ENCODE peak calls at places on chromosome 16, in four cellular contexts. E is esophagus squamous epithelium, G is Peyer's patch, F is heart left ventricle. W is an unnamed sample.

GRCh38 chr16:3101841-3102470 is 2.9 kb upstream of the ZSCAN10 start:
- DNase-seq in E (no peak), G (no peak), F (no peak), W (peak)

GRCh38 chr16:12423151-12423550 is 380.5 kb downstream of the CPPED1 start:
- DNase-seq in E (no peak), G (no peak), F (no peak), W (no peak)

GRCh38 chr16:83878838-83879237 is 20.1 kb upstream of the MLYCD start:
- DNase-seq in E (no peak), G (no peak), F (no peak), W (peak)

GRCh38 chr16:81937305-81938038 is 73.8 kb downstream of the SDR42E1 start:
- DNase-seq in E (no peak), G (no peak), F (no peak), W (no peak)

GRCh38 chr16:78240459-78241222 is 141.2 kb downstream of the WWOX start:
- DNase-seq in E (no peak), G (no peak), F (no peak), W (no peak)

GRCh38 chr16:49594706-49595534 is 221.3 kb downstream of the C16orf78 start:
- DNase-seq in E (no peak), G (no peak), F (no peak), W (no peak)

GRCh38 chr16:83990492-83990891 is 22.4 kb downstream of the NECAB2 start:
- DNase-seq in E (no peak), G (no peak), F (peak), W (no peak)

GRCh38 chr16:10961231-10961630 is 16.9 kb downstream of the CLEC16A start:
- DNase-seq in E (no peak), G (no peak), F (no peak), W (peak)

GRCh38 chr16:57985204-57986121 is 14.5 kb upstream of the CNGB1 start:
- DNase-seq in E (no peak), G (no peak), F (peak), W (no peak)

GRCh38 chr16:72066747-72067146 is 3.7 kb downstream of the HPR start:
- DNase-seq in E (no peak), G (no peak), F (no peak), W (peak)

GRCh38 chr16:28873543-28874201 is 4.6 kb upstream of the ATP2A1 start:
- DNase-seq in E (no peak), G (peak), F (no peak), W (peak)

GRCh38 chr16:87363771-87364476 is 19.7 kb downstream of the FBXO31 start:
- DNase-seq in E (no peak), G (no peak), F (peak), W (no peak)

GRCh38 chr16:86044881-86045600 is 146.1 kb downstream of the IRF8 start:
- DNase-seq in E (no peak), G (peak), F (no peak), W (no peak)

GRCh38 chr16:66103245-66103644 is 263.2 kb upstream of the CDH5 start:
- DNase-seq in E (no peak), G (no peak), F (no peak), W (no peak)

GRCh38 chr16:20821682-20822081 is 15.4 kb downstream of the REXO5 start:
- DNase-seq in E (no peak), G (no peak), F (no peak), W (no peak)

GRCh38 chr16:80319181-80319580 is 221.6 kb upstream of the DYNLRB2 start:
- DNase-seq in E (no peak), G (no peak), F (no peak), W (no peak)

GRCh38 chr16:56970934-56971767 is 9.4 kb downstream of the CETP start:
- DNase-seq in E (no peak), G (peak), F (no peak), W (no peak)

GRCh38 chr16:13926507-13926906 is 6.6 kb downstream of the ERCC4 start:
- DNase-seq in E (no peak), G (no peak), F (no peak), W (no peak)

GRCh38 chr16:51440096-51440495 is 289.0 kb upstream of the SALL1 start:
- DNase-seq in E (no peak), G (no peak), F (no peak), W (no peak)

GRCh38 chr16:1779741-1780676 is 2.4 kb downstream of the SPSB3 start:
- DNase-seq in E (no peak), G (no peak), F (peak), W (no peak)
- TF ChIP-seq POLR2A in E (no peak), G (no peak), F (no peak), W (peak)

GRCh38 chr16:23562505-23562904 is 5.0 kb downstream of the UBFD1 start:
- DNase-seq in E (no peak), G (no peak), F (no peak), W (no peak)

GRCh38 chr16:23561586-23561985 is 4.1 kb downstream of the UBFD1 start:
- DNase-seq in E (no peak), G (no peak), F (no peak), W (no peak)

GRCh38 chr16:23554536-23554935 is 2.6 kb downstream of the EARS2 start:
- DNase-seq in E (no peak), G (no peak), F (no peak), W (no peak)

GRCh38 chr16:23556881-23557778 is at the start of the genes EARS2 and UBFD1:
- DNase-seq in E (peak), G (peak), F (peak), W (peak)

DNA sequence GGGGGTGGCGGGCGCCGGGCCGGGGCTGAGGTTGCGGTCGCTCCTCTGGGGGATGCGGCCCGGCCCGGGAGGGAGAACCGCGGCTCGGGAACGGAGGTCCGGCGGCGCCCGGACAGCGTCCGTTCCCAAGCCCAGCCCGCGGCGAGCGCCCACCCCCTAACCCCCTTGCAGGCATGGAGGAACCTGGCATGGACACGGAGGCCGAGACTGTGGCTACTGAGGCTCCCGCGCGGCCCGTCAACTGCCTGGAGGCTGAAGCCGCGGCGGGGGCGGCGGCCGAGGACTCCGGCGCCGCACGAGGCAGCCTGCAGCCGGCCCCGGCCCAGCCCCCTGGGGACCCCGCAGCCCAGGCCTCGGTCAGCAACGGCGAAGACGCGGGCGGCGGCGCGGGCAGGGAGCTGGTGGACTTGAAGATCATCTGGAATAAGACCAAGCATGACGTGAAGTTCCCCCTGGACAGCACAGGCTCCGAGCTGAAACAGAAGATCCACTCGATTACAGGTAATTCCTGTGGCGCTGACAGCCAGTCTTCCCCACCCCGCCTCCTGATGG is 328 bp downstream of the UBFD1 start:
- DNase-seq in E (no peak), G (no peak), F (no peak), W (peak)
- TF ChIP-seq POLR2A in E (no peak), G (no peak), F (no peak), W (no peak)

DNA sequence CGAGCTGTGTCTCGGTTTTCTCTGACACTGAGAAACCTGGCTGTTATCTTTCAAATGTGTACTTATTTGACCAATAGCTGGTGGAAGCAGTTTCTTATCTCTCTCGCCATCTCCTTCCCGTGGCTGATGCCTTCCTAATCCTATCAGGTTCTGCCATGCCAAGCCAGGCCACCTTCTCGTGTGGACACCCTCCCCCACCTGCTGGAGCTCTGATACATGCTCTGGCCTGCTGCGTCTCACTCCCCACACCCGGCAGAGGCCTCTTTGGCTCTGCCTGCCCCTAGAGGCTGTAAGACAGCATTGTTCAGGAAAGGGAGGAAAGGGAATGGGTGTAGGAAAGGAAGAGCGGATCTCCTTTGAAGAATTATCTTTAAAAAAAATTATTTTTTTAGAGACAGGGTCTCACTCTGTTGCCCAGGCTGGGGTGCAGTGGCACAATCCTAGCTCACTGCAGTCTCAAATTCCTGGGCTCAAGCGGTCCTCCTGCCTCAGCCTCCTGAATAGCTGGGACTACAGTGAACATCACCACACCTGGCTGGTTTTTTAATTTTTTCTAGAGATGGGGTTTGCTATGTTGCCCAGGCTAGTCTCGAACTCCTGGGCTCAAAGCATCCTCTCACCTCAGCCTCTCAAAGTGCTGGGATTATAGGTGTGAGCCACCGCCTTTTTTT is 7.5 kb upstream of the ARMC5 start:
- DNase-seq in E (no peak), G (peak), F (no peak), W (no peak)
- TF ChIP-seq POLR2A in E (no peak), G (no peak), F (no peak), W (no peak)

DNA sequence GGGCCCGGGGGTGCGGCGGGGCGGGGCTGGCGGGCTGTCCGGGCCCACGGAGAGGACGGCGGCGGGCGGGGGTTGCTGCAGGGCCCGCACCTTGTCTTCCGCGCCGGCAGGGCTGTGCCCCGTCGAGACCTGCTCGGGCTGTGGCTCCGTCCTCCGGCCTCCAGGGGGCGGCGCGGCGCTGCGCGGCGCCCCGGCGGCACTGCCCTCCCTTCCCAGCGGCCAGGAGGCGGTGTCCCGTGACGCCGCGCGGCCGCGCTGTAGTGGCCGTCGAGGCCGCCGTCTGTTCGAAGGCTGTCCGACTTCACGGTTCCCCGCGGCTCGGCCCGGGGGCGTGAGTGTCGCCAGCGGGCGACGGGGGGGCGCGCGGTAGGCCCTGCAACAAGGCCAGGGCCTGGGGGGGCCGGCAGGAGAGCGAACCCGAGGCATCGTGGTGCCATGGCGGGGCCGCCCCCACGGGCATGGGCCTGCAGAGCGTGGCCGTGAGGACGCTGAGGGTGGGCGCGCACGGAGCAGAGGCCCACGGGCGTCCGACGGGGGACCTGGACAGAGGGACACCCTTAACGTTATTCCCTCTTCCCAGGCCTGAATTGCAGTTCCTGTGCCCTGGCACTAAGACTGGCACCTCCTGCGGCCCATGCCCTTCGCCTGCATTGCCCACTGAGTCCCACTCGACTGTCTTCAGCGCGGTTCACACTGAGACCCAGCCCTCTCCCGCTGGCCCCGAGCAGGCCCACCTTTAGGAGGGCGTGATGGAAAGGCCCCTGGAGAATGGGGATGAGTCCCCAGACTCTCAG is at the start of gene PLEKHG4:
- DNase-seq in E (no peak), G (peak), F (peak), W (peak)
- TF ChIP-seq POLR2A in E (peak), G (no peak), F (no peak), W (peak)

W was measured in erythroblast.